ENCODE peak calls at places on chromosomes 16 and 17, in five cellular contexts. I is fibroblast of lung, R is astrocyte, X is H1, Q is HCT116. E is an unnamed sample.

GRCh38 chr16:50600582-50601283 is 52.5 kb downstream of the NKD1 start:
- DNase-seq in I (no peak), R (no peak), X (no peak), Q (no peak), E (no peak)

GRCh38 chr17:59404471-59404870 is 73.0 kb downstream of the YPEL2 start:
- DNase-seq in I (no peak), R (no peak), X (no peak), Q (no peak), E (no peak)

GRCh38 chr16:53502331-53503269 is at the start of gene AKTIP:
- DNase-seq in I (peak), R (peak), X (no peak), Q (no peak), E (peak)

GRCh38 chr16:82990155-82990554 is 363.4 kb downstream of the CDH13 start:
- DNase-seq in I (peak), R (peak), X (no peak), Q (no peak), E (no peak)

GRCh38 chr16:67917852-67918236 is 13.8 kb downstream of the CTRL start:
- DNase-seq in I (peak), R (peak), X (no peak), Q (peak), E (peak)

GRCh38 chr16:28100810-28101532 is 37.5 kb upstream of the GSG1L start:
- DNase-seq in I (no peak), R (no peak), X (no peak), Q (no peak), E (no peak)

GRCh38 chr17:50513501-50513900 is 5.3 kb downstream of the MYCBPAP start:
- DNase-seq in I (no peak), R (no peak), X (no peak), Q (no peak), E (no peak)

GRCh38 chr16:55443855-55444254 is 35.1 kb upstream of the MMP2 start:
- DNase-seq in I (no peak), R (no peak), X (no peak), Q (no peak), E (no peak)

GRCh38 chr16:87608400-87608985 is 6.2 kb downstream of the JPH3 start:
- DNase-seq in I (peak), R (peak), X (no peak), Q (no peak), E (peak)

GRCh38 chr16:49788936-49789335 is 67.0 kb downstream of the ZNF423 start:
- DNase-seq in I (no peak), R (peak), X (no peak), Q (no peak), E (no peak)

GRCh38 chr17:18040287-18040858 is 1.2 kb downstream of the GID4 start:
- DNase-seq in I (no peak), R (no peak), X (no peak), Q (no peak), E (no peak)

GRCh38 chr16:25311950-25312349 is 54.3 kb upstream of the ZKSCAN2 start:
- DNase-seq in I (no peak), R (no peak), X (no peak), Q (no peak), E (no peak)

GRCh38 chr16:25311039-25311438 is 53.4 kb upstream of the ZKSCAN2 start:
- DNase-seq in I (no peak), R (no peak), X (no peak), Q (no peak), E (no peak)
- TF ChIP-seq CTCF in I (no peak), R (no peak), X (no peak), Q (no peak), E (no peak)

GRCh38 chr17:19755821-19756510 is 7.9 kb upstream of the ALDH3A1 start:
- DNase-seq in I (no peak), R (no peak), X (no peak), Q (no peak), E (no peak)
- TF ChIP-seq EZH2 in I (no peak), R (no peak), X (no peak), Q (no peak), E (no peak)

DNA sequence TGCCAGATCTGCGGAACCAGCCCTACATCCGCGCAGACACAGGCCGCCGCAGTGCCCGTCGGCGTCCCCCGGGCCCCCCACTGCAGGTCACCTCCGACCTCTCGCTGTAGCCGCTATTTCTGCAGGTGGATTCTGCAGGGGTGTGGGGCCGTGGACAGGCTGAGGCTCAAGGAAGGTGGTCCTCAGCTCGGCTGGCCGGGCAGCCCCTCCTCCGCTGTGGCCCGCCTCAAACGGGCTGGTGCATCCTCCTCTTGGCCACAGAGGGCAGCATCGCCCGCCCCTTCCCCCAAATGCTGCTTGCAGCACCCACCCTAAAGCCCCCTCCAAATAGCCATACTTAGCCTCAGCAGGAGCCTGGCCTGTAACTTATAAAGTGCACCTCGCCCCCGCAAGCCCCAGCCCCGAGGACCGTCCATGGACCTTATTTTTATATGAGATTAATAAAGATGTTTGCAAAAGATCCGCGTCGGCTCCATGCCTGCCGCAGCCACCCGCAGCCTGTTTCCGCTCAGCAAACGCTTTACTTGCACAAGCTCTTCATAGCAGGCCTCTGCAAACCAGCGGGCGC is 14.9 kb downstream of the SPATA32 start:
- DNase-seq in I (peak), R (no peak), X (no peak), Q (no peak), E (peak)
- TF ChIP-seq CTCF in I (peak), R (peak), X (peak), Q (peak), E (peak)

GRCh38 chr17:7446669-7447068 is 1.8 kb downstream of the CHRNB1 start:
- DNase-seq in I (no peak), R (no peak), X (no peak), Q (no peak), E (no peak)
- TF ChIP-seq EZH2 in I (peak), R (no peak), X (no peak), Q (no peak), E (no peak)

DNA sequence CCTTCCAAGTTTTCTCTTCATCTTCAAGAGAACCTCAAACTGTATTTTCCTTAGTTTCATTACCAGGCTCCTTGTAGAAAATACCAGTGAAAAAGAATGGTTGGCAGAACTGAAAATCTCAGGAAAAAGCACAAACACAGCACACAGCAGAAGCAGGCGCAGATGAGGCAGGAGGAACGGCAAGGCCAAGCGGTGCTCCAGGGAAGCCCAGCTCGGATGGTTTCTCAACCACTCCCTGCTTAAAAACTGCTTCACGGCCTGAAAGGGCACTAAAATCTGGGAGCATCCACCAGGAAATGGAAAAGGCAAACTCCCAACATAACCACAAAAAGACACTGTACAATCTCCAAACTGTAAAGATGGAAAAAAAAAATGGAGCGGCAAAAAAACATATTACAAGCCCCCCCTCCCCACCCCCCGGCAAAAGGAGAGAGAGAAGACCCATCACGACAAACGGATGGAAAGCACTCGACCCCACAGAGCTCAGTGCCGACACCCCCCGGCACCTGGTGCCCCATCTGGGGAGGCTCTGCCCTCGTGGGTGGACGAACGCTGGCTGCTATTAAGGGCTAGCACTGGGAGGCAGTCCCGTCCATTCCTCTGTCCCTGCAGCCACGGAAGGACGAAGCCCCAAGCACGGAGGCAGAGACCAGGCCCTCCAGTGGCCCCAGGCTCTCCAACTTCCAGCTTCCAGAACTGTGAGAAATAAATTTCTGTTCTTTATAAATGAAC is 127.5 kb downstream of the ZNF778 start:
- DNase-seq in I (no peak), R (no peak), X (no peak), Q (no peak), E (no peak)
- TF ChIP-seq CTCF in I (no peak), R (no peak), X (no peak), Q (no peak), E (no peak)

GRCh38 chr16:2825899-2826298 is 4.2 kb upstream of the ZG16B start:
- DNase-seq in I (no peak), R (no peak), X (no peak), Q (no peak), E (no peak)
- TF ChIP-seq EZH2 in I (no peak), R (no peak), X (no peak), Q (no peak), E (no peak)

DNA sequence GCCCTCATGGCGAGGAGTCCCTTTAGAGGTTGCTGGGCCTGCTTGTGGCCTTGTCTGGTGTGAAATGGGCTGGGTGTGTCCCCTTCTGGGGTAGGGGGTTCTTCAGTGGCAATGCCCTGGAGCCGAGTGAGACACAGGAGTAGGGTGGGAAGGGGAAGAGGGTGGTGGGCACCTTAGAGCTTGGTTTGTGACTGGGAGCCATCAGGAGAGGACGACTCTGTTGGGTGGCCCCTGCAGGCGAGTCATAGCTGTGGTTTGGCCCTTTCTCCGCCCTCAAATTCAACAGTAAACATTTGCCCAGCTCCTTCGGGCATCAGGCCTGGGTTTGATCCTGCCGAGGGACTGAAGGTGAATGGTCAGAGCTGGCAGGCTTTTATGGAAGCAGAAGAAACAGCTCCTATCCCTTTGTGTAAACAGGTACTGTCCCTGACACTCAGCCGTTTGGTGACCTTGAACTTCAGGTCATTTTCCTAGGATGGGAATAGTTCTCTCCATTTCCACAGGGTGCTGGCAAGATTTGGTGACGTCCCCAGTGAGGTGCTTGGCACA is 2.9 kb downstream of the E4F1 start:
- DNase-seq in I (no peak), R (no peak), X (no peak), Q (no peak), E (peak)
- TF ChIP-seq CTCF in I (no peak), R (no peak), X (no peak), Q (no peak), E (no peak)

DNA sequence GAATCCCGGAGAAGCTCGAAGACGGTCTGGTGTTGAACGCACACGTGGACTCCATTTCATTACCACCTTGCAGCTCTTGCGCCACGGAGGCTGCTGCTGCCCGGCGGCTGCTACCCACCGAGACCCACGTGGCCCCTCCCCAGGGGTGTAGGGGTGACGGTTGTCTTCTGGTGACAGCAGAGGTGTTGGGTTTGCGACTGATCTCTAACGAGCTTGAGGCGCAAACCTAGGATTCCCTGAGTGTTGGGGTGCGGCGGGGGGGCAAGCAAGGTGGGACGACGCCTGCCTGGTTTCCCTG is 1.7 kb upstream of the CBX4 start:
- DNase-seq in I (no peak), R (peak), X (no peak), Q (no peak), E (no peak)
- TF ChIP-seq EZH2 in I (peak), R (no peak), X (peak), Q (no peak), E (no peak)

GRCh38 chr17:57989011-57989345 is 924 bp upstream of the VEZF1 start:
- DNase-seq in I (peak), R (peak), X (no peak), Q (peak), E (peak)
- TF ChIP-seq CTCF in I (peak), R (no peak), X (no peak), Q (peak), E (peak)

E was measured in PC-3.